ENCODE peak calls at places on chromosomes 11 and 22, in four cellular contexts. A is K562, P is HepG2, I is GM12878. B is an unnamed sample.

GRCh38 chr22:46041642-46042041 is 64.7 kb upstream of the WNT7B start:
- DNase-seq in A (no peak), P (no peak), I (no peak), B (no peak)

GRCh38 chr11:35343033-35343598 is 76.2 kb downstream of the SLC1A2 start:
- DNase-seq in A (peak), P (no peak), I (no peak), B (no peak)

GRCh38 chr11:9761441-9761945 is 97.6 kb downstream of the SWAP70 start:
- DNase-seq in A (no peak), P (no peak), I (no peak), B (no peak)

GRCh38 chr11:96090711-96091110 is 166.8 kb upstream of the MTMR2 start:
- DNase-seq in A (no peak), P (peak), I (no peak), B (no peak)

GRCh38 chr22:49362393-49362792 is 465.3 kb downstream of the BRD1 start:
- DNase-seq in A (no peak), P (no peak), I (no peak), B (no peak)

GRCh38 chr11:63660972-63661371 is 10.2 kb downstream of the ATL3 start:
- DNase-seq in A (no peak), P (no peak), I (no peak), B (no peak)

GRCh38 chr22:30602049-30602448 is 4.9 kb upstream of the TCN2 start:
- DNase-seq in A (no peak), P (peak), I (no peak), B (peak)

GRCh38 chr11:78290293-78291176 is 101.8 kb downstream of the USP35 start:
- DNase-seq in A (peak), P (peak), I (no peak), B (peak)

GRCh38 chr11:47408598-47409439 is 429 bp downstream of the SLC39A13 start:
- DNase-seq in A (no peak), P (no peak), I (no peak), B (peak)

GRCh38 chr11:36249271-36249670 is 40.0 kb downstream of the COMMD9 start:
- DNase-seq in A (no peak), P (no peak), I (no peak), B (no peak)

GRCh38 chr11:113204280-113204679 is 110.1 kb upstream of the TTC12 start:
- DNase-seq in A (no peak), P (no peak), I (no peak), B (no peak)

GRCh38 chr11:74311352-74311926 is at the start of gene P4HA3:
- DNase-seq in A (peak), P (peak), I (no peak), B (peak)

GRCh38 chr11:11022126-11022730 is 164.4 kb upstream of the ZBED5 start:
- DNase-seq in A (peak), P (no peak), I (no peak), B (peak)

GRCh38 chr22:23705358-23705757 is 14.5 kb downstream of the RGL4 start:
- DNase-seq in A (no peak), P (no peak), I (no peak), B (no peak)

GRCh38 chr11:47500121-47500520 is 51.2 kb upstream of the RAPSN start:
- DNase-seq in A (no peak), P (no peak), I (no peak), B (no peak)

GRCh38 chr11:116461789-116462188 is 311.0 kb downstream of the BUD13 start:
- DNase-seq in A (no peak), P (no peak), I (no peak), B (no peak)

GRCh38 chr11:110196241-110196754 is 100.1 kb downstream of the RDX start:
- DNase-seq in A (no peak), P (peak), I (no peak), B (peak)
- H3K27ac ChIP-seq in A (no peak), P (no peak), I (no peak), B (peak)

DNA sequence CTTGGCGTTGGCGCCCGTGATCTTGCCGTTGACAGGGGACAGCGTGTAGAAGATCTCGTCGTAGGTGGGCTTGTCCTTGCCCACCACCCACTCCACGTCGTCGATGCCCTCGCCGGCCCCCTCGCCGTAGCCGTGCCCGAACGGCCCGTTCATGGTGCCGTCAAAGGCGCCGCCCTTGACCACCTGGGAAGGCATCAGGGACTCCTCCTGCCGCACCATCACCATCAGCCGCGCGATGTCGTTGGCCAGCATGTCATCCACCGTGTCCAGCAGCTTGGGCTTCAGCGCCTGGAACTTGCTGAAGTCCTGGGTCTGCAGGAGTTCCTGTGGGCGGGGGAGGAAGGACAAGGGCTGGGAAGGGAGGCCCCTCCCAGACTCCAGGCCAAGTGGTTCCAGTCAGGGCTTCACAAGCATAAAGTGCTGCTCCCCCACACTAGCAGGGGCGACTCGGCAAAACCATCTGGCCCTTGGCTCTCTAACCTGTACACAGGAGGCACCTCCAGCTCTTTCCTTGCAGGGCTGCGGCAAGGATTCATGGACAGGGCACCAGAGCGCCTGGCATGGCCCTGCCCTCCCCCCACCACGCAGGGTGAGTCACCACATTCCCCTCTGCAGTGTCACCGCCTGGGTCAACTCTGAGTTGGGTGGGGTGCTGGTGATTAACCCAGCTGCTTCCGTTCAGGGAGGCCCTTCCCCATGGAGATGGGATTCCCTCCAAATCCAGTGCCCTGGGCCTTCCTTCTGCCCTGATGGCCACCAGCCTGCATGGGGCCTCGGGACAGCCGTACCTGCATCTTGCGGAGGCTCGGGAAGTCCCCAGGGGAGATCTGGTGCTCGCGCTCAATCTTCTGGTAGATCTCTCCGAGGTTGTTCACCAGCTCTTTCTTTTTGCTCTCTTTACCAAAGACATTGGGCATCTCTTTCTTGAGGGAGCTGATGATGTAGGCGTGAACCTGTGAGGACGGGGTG is 10.4 kb upstream of the CDC42BPG start:
- DNase-seq in A (peak), P (peak), I (no peak), B (peak)
- TF ChIP-seq REST in A (no peak), P (no peak), I (no peak), B (no peak)

DNA sequence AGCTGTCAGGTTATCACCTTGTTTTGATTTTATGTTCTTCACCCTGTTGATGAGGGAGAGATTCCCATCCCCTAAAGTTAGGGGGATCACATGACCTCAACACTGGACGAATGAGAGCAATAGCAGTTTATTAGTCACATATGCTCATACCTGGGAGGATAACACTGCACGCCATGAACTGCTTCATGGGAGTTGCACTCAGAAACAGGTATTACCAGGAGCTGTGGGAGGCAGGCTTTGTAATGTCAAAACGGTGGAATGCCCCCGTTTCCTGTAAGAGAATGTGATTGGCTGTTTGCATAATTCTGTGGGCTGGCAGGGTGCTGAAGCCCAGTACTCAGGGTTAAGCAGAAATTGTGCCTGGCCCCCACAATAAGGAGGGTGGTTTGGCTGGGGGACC is 3.2 kb upstream of the THY1 start:
- DNase-seq in A (no peak), P (no peak), I (no peak), B (no peak)
- TF ChIP-seq HDAC2 in A (no peak), P (no peak), I (no peak), B (no peak)

DNA sequence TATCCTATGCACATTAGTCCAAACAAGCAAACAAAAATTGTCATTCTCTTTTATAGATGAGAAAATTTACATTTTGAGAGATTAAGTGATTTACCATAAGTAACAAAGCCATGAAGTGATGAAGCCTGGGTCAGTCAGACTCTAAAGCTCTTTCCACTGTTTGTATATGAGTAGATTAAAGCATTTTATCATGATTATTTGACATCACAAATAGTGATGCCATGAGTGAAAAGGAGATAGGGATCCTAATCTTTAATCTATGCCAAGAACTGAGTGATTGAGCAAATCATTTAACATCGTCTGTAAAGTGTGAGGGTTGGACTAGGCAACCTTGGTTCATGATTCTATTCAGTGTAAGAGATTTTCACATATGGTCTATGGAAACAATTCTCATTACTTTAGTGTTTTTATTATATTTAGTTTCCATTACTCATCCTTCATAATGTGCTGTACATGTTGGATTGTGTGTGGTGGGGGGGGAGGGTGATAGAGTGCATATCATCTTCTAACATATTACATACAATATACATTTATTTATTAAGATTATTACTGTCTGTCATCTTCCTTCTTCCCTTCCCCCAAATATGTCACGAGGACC is 50.7 kb downstream of the ARHGEF12 start:
- DNase-seq in A (no peak), P (no peak), I (no peak), B (no peak)
- H3K27ac ChIP-seq in A (no peak), P (no peak), I (no peak), B (no peak)

DNA sequence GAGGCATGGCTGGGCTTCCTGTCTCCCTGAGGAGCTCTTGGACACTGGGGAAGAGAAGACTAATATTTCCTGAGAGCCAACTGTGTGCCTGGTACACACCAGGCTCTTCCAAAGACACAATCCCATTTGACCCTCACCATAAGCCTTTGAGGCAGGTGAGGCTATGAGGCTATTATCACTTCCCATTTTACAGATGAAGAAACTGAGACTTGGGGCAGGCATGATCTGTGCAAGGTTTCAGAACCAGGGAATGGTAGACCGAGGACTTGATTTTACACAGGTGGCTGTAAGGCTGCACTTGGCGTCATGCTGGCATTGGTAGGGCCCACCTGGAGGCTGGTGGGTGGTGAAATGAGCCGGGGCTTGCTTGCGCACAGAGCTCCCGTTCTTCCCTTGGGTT is 90.8 kb downstream of the LRRC32 start:
- DNase-seq in A (no peak), P (no peak), I (no peak), B (no peak)
- TF ChIP-seq REST in A (no peak), P (no peak), I (no peak), B (no peak)

B was measured in A549.